ENCODE peak calls at places on chromosomes 1 and 21, in ten cellular contexts. V, X, Y, U, P, Q, E, O, B and S are unnamed samples.

GRCh38 chr1:12177999-12178441 is 11.2 kb downstream of the TNFRSF1B start:
- DNase-seq in B (peak), U (peak), Q (peak), O (no peak), V (peak), P (peak), Y (no peak), X (peak), E (no peak), S (no peak)

GRCh38 chr1:3663999-3664699 is 11.8 kb downstream of the TP73 start:
- DNase-seq in P (no peak), U (peak), Y (no peak), E (peak), V (no peak), O (no peak), X (no peak), B (no peak), Q (peak), S (no peak)

GRCh38 chr1:70486676-70487470 is 75.8 kb downstream of the CTH start:
- DNase-seq in V (peak), E (no peak), B (peak), X (no peak), O (no peak), P (peak), Y (no peak), Q (no peak), U (no peak), S (no peak)

GRCh38 chr1:64505232-64505943 is 35.5 kb downstream of the CACHD1 start:
- DNase-seq in U (peak), X (peak), E (no peak), Q (peak), B (peak), P (no peak), Y (peak), O (peak), V (no peak), S (peak)

GRCh38 chr1:192608671-192609070 is 27.3 kb upstream of the RGS13 start:
- DNase-seq in V (no peak), B (no peak), E (no peak), Y (no peak), X (no peak), O (no peak), U (no peak), Q (no peak), P (no peak), S (no peak)

GRCh38 chr1:88650676-88651418 is 33.2 kb upstream of the PKN2 start:
- DNase-seq in O (no peak), B (no peak), U (no peak), X (no peak), V (peak), Y (no peak), P (peak), E (no peak), Q (no peak), S (no peak)

GRCh38 chr1:42184616-42185015 is 20.1 kb upstream of the GUCA2A start:
- DNase-seq in B (no peak), E (no peak), U (no peak), Y (no peak), X (no peak), O (no peak), V (no peak), P (no peak), Q (no peak), S (no peak)

GRCh38 chr1:100955322-100955721 is 59.4 kb downstream of the SLC30A7 start:
- DNase-seq in B (no peak), E (no peak), Y (no peak), Q (no peak), X (no peak), U (no peak), O (no peak), P (peak), V (peak), S (no peak)

GRCh38 chr1:202860744-202861419 is 28.1 kb downstream of the RABIF start:
- DNase-seq in O (peak), E (no peak), V (peak), P (peak), Y (peak), U (peak), B (peak), X (peak), Q (peak), S (peak)

GRCh38 chr1:228407118-228408040 is 744 bp upstream of the TRIM11 start:
- DNase-seq in Q (peak), U (no peak), X (no peak), V (no peak), B (no peak), P (no peak), Y (no peak), O (no peak), E (no peak), S (no peak)

GRCh38 chr21:35840197-35840799 is 220.0 kb downstream of the SETD4 start:
- DNase-seq in V (peak), P (peak), B (peak), U (peak), X (no peak), O (peak), Q (no peak), Y (peak), E (no peak), S (peak)

GRCh38 chr1:3981261-3981660 is 81.2 kb upstream of the C1orf174 start:
- DNase-seq in E (no peak), U (no peak), P (no peak), V (no peak), B (no peak), Y (no peak), Q (no peak), O (no peak), X (no peak), S (no peak)

GRCh38 chr1:117612517-117613248 is 6.8 kb downstream of the TENT5C start:
- DNase-seq in O (no peak), P (no peak), U (no peak), E (no peak), V (peak), X (no peak), Y (no peak), B (peak), Q (peak), S (no peak)

GRCh38 chr1:177278626-177279390 is 108.0 kb downstream of the BRINP2 start:
- DNase-seq in E (no peak), P (peak), O (no peak), X (no peak), U (no peak), Q (peak), V (peak), B (peak), Y (no peak), S (no peak)

GRCh38 chr1:208209286-208209685 is 34.9 kb downstream of the PLXNA2 start:
- DNase-seq in U (no peak), X (no peak), Q (no peak), P (no peak), B (no peak), Y (no peak), E (no peak), V (no peak), O (no peak), S (no peak)

GRCh38 chr1:61322008-61322744 is 239.8 kb downstream of the NFIA start:
- DNase-seq in U (no peak), B (no peak), Y (no peak), O (no peak), E (no peak), X (no peak), Q (no peak), P (no peak), V (no peak), S (no peak)

GRCh38 chr1:232031156-232031555 is 404.6 kb downstream of the DISC1 start:
- DNase-seq in P (no peak), Y (no peak), V (no peak), U (no peak), B (no peak), Q (no peak), E (no peak), X (no peak), O (no peak), S (no peak)

GRCh38 chr1:12617511-12617900 is 504 bp downstream of the DHRS3 start:
- DNase-seq in O (no peak), E (no peak), U (peak), V (no peak), Q (no peak), X (no peak), Y (no peak), P (no peak), B (no peak), S (no peak)

GRCh38 chr1:18949689-18950414 is 6.6 kb downstream of the IFFO2 start:
- DNase-seq in P (peak), E (peak), X (no peak), U (no peak), Q (peak), V (peak), B (peak), O (peak), Y (peak), S (peak)

GRCh38 chr1:62386351-62387121 is 50.3 kb upstream of the USP1 start:
- DNase-seq in P (peak), O (no peak), B (no peak), Y (no peak), Q (no peak), V (peak), U (no peak), E (no peak), X (no peak), S (no peak)

GRCh38 chr1:241842565-241842964 is 5.4 kb upstream of the EXO1 start:
- DNase-seq in O (no peak), P (peak), B (no peak), V (no peak), U (no peak), E (no peak), Q (no peak), Y (no peak), X (no peak), S (no peak)
- TF ChIP-seq CTCF in O (no peak), P (no peak), B (no peak), V (no peak), U (no peak), E (no peak), Q (no peak), Y (no peak), X (no peak), S (no peak)

GRCh38 chr1:156176610-156177210 is 17.2 kb upstream of the SLC25A44 start:
- DNase-seq in O (no peak), P (no peak), Q (no peak), U (no peak), B (no peak), E (no peak), V (no peak), Y (no peak), X (no peak), S (no peak)
- TF ChIP-seq CTCF in O (no peak), P (no peak), Q (no peak), U (no peak), B (no peak), E (no peak), V (no peak), Y (no peak), X (no peak), S (no peak)

GRCh38 chr1:201111672-201112071 is 554 bp downstream of the CACNA1S start:
- DNase-seq in X (no peak), P (no peak), V (no peak), O (no peak), E (no peak), Q (no peak), U (no peak), B (no peak), Y (no peak), S (no peak)
- TF ChIP-seq CTCF in X (no peak), P (no peak), V (no peak), O (no peak), E (no peak), Q (no peak), U (no peak), B (no peak), Y (no peak), S (no peak)

GRCh38 chr1:32622205-32622604 is 28.1 kb downstream of the ZBTB8OS start:
- DNase-seq in X (no peak), P (no peak), O (no peak), Q (no peak), U (no peak), Y (no peak), B (no peak), E (no peak), V (no peak), S (no peak)

GRCh38 chr1:32622806-32623694 is 27.3 kb downstream of the ZBTB8OS start:
- DNase-seq in U (no peak), Y (no peak), Q (no peak), X (no peak), B (no peak), P (no peak), O (no peak), V (no peak), E (no peak), S (no peak)

GRCh38 chr1:32623775-32624174 is 26.6 kb downstream of the ZBTB8OS start:
- DNase-seq in O (no peak), P (no peak), E (no peak), Q (no peak), B (no peak), U (no peak), Y (no peak), X (no peak), V (no peak), S (no peak)

GRCh38 chr1:32618673-32619221 is 31.6 kb downstream of the ZBTB8OS start:
- DNase-seq in Q (no peak), U (no peak), X (no peak), B (no peak), E (no peak), O (no peak), V (no peak), P (peak), Y (no peak), S (no peak)

DNA sequence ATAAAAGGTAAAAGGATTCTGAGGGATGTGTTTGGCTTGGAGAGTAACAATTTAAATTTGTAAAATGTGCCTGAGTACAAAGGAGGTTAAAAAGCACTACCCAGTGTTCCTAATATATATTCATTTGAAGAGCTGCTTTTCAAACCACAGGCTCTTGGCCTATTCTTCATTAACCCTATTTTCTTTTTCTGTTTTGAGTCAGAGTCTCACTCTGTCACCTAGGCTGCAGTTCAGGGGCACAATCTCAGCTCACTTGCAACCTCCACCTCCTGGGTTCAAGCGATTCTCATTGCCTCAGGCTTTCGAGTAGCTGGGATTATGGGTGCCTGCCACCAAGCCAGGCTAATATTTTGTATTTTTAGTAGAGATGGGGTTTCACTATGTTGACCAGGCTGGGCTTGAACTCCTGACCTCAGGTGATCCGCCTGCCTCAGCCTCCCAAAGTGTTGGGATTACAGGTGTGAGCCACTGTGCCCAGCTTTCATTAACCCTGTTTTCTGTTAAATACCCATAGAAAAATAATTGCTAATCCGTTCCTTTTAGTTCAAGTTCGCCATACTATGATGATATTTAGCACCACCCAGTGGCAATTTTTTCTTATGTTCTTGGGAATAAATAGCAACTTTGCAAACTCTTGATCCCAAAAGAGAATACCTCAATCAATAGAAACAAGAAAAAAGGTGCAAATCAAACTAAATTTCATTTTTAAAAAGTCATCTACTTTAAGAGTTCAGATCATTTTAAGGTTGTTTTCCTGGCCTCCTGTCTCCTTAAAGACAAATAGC is 30.5 kb downstream of the ZBTB8OS start:
- DNase-seq in P (peak), O (no peak), E (no peak), B (no peak), X (no peak), Q (no peak), Y (no peak), V (peak), U (no peak), S (no peak)
- TF ChIP-seq CTCF in P (peak), O (no peak), E (no peak), B (no peak), X (peak), Q (peak), Y (no peak), V (peak), U (no peak), S (no peak)

GRCh38 chr21:32572574-32573420 is 12.5 kb downstream of the TCP10L start:
- DNase-seq in Y (no peak), E (no peak), U (peak), Q (no peak), O (no peak), P (no peak), X (no peak), V (no peak), B (no peak), S (no peak)

GRCh38 chr21:32570456-32570855 is 14.9 kb downstream of the TCP10L start:
- DNase-seq in B (no peak), Q (no peak), E (no peak), V (no peak), P (no peak), O (no peak), U (no peak), Y (no peak), X (no peak), S (no peak)

GRCh38 chr21:32566990-32567389 is 18.3 kb downstream of the TCP10L start:
- DNase-seq in Q (no peak), P (no peak), O (no peak), V (no peak), Y (no peak), U (no peak), X (no peak), E (no peak), B (no peak), S (no peak)

GRCh38 chr21:32565856-32566465 is 19.4 kb downstream of the TCP10L start:
- DNase-seq in P (peak), Q (no peak), O (no peak), X (no peak), U (no peak), B (no peak), V (peak), E (no peak), Y (no peak), S (no peak)

DNA sequence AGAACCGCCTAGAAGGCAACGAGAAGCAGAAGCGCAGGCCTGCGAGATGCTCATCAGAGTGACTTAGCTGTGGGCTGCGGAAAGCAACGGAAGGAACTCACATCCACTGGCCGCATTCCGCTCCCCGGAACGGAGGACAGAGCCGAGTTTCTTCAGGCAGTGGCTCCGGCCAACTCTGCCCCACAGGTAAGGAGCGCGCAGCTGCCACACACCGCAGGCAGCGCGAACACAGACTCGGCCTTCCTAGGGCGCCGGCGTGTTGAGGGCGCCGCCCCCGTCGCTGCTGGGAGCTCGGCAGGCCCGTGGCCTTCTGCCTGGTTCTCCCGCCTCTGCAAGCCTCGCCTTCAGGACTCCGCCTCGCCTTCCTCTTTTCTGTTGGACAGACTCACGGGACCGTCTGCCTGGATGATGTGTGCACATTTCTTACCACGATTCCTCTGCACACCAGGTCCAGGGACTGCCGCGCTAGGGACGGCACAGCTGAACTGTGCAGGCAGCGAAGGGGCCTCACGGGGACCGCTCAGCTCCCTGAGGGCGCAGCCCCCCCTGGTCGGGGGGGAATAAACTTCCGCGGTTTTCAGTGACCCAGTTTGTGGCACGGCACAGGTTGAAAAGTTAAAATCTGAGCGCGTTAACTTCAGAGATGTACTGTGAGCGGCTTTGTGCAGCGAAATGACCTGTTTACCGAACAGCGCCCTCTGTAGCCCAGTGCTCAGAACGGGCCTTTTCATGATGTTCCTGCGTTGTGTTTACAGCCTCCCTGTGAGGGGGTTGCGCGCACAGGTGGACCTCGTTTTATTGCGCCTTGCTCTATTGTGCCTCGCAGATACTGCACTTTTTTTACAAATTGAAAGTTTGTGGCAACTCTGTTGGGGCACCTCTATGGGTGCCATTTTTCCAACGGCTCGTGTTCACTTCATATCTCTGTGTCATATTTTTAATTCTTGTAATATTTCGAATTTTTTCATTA is 15.8 kb downstream of the TCP10L start:
- DNase-seq in X (peak), U (peak), Q (peak), O (peak), Y (peak), B (peak), P (peak), E (peak), V (peak), S (peak)
- TF ChIP-seq CTCF in X (peak), U (peak), Q (peak), O (peak), Y (peak), B (peak), P (peak), E (peak), V (peak), S (peak)